ENCODE peak calls at places on chromosomes 5 and 9, in four cellular contexts. P is mesenteric fat pad, E is SHP77, L is germinal center. S is an unnamed sample.

GRCh38 chr5:62596691-62597090 is 18.1 kb downstream of the LRRC70 start:
- DNase-seq in P (no peak), E (no peak), L (no peak), S (no peak)

GRCh38 chr5:103119067-103119764 is 722 bp downstream of the GIN1 start:
- DNase-seq in L (no peak), E (no peak), P (no peak), S (no peak)

GRCh38 chr5:162160401-162160800 is 92.8 kb downstream of the GABRG2 start:
- DNase-seq in P (no peak), L (no peak), E (no peak), S (no peak)

GRCh38 chr9:115649991-115650472 is 503.6 kb upstream of the PAPPA start:
- DNase-seq in P (no peak), L (no peak), E (no peak), S (no peak)

GRCh38 chr5:16519435-16519834 is 53.8 kb upstream of the ZNF622 start:
- DNase-seq in L (no peak), E (no peak), P (no peak), S (no peak)

GRCh38 chr5:20469390-20469789 is 481.4 kb upstream of the CDH18 start:
- DNase-seq in E (no peak), L (no peak), P (no peak), S (no peak)

GRCh38 chr9:134010774-134011173 is 14.5 kb upstream of the BRD3OS start:
- DNase-seq in L (no peak), P (no peak), E (peak; percentile 5), S (no peak)

GRCh38 chr5:191036-191948 is at the start of gene LRRC14B:
- DNase-seq in L (peak; percentile 58), E (peak; percentile 63), P (no peak), S (no peak)

GRCh38 chr5:149824115-149824514 is 94.0 kb downstream of the PPARGC1B start:
- DNase-seq in E (no peak), P (no peak), L (no peak), S (no peak)

GRCh38 chr5:122478741-122479459 is 166.9 kb downstream of the SNCAIP start:
- DNase-seq in P (no peak), E (no peak), L (no peak), S (no peak)

GRCh38 chr5:40521108-40521785 is 158.5 kb upstream of the PTGER4 start:
- DNase-seq in E (peak; percentile 25), P (no peak), L (no peak), S (no peak)

GRCh38 chr5:176481659-176482213 is 33.6 kb downstream of the FAF2 start:
- DNase-seq in P (no peak), E (no peak), L (no peak), S (no peak)

GRCh38 chr5:173859315-173860038 is 28.7 kb upstream of the CPEB4 start:
- DNase-seq in E (no peak), P (no peak), L (no peak), S (no peak)

GRCh38 chr5:7540806-7541205 is 144.9 kb downstream of the ADCY2 start:
- DNase-seq in L (no peak), E (peak; percentile 30), P (no peak), S (no peak)

GRCh38 chr9:130927995-130928900 is 10.8 kb downstream of the FIBCD1 start:
- DNase-seq in P (no peak), E (peak; percentile 87), L (peak; percentile 45), S (no peak)

GRCh38 chr9:101388507-101388993 is 3.7 kb upstream of the BAAT start:
- DNase-seq in P (no peak), E (peak; percentile 22), L (no peak), S (no peak)

GRCh38 chr9:98099898-98100297 is 19.1 kb downstream of the TRIM14 start:
- DNase-seq in L (no peak), E (no peak), P (no peak), S (no peak)